ENCODE peak calls at places on chromosomes 12 and 14, in six cellular contexts. R, U, P, I, Z and W are unnamed samples.

GRCh38 chr14:68677901-68678300 is 115.0 kb downstream of the ZFP36L1 start:
- DNase-seq in R (no peak), U (no peak), P (no peak), I (no peak), Z (no peak), W (no peak)

GRCh38 chr14:75231320-75231719 is 47.3 kb upstream of the FOS start:
- DNase-seq in R (no peak), U (no peak), P (no peak), I (no peak), Z (no peak), W (no peak)

GRCh38 chr12:52370906-52371608 is 3.8 kb upstream of the KRT85 start:
- DNase-seq in R (no peak), U (no peak), P (no peak), I (no peak), Z (no peak), W (no peak)

GRCh38 chr12:59737725-59738463 is 142.1 kb downstream of the SLC16A7 start:
- DNase-seq in R (no peak), U (no peak), P (no peak), I (no peak), Z (no peak), W (no peak)

GRCh38 chr14:21526672-21527319 is 650 bp upstream of the SALL2 start:
- DNase-seq in R (no peak), U (no peak), P (no peak), I (no peak), Z (no peak), W (peak; percentile 28)

GRCh38 chr14:54762296-54762695 is 140.3 kb downstream of the GCH1 start:
- DNase-seq in R (no peak), U (no peak), P (no peak), I (no peak), Z (no peak), W (no peak)

GRCh38 chr12:122527478-122527944 is 462 bp downstream of the KNTC1 start:
- DNase-seq in R (no peak), U (no peak), P (no peak), I (peak; percentile 47), Z (no peak), W (no peak)

GRCh38 chr12:100201604-100202423 is 1.2 kb downstream of the ACTR6 start:
- DNase-seq in R (no peak), U (no peak), P (no peak), I (no peak), Z (no peak), W (no peak)

GRCh38 chr12:67647251-67647546 is 1.3 kb upstream of the DYRK2 start:
- DNase-seq in R (no peak), U (no peak), P (no peak), I (no peak), Z (no peak), W (peak; percentile 35)

GRCh38 chr14:101119830-101120571 is 216.5 kb upstream of the RTL1 start:
- DNase-seq in R (no peak), U (peak; percentile 22), P (no peak), I (no peak), Z (peak; percentile 38), W (no peak)

DNA sequence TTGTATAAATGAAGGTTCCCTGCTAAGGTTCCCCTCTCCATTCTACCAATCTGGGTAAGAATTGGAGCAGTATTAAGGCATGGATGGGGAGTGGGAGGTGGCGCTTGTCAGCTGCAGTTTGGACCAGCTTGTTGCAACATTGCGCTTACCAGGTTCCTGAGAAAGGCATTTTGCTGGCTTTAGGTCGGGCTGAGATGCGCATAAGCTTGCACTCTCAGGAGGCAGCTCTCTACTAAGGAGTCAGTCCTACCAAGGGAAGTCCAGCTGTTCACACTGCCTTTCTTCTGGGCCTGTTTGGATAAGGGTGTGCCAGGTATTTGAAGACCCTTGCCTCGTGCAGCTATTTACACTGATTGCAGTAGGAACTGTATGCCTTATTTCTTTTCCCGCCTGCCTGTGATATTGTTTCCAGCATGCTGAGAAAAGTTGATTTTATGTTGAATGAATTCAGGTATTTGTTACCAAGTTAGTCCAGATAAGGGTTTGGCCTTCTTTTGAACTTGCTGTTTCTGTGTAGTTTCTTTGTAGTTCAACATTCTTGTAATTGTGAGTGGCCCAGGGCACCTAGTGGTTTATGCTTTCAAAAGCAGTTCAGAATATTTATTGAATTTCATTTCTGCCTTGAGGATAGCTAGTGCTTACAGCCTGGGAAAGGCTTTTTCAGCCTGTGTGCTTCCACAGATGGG is 2.6 kb downstream of the MLEC start:
- DNase-seq in R (no peak), U (no peak), P (no peak), I (no peak), Z (no peak), W (no peak)
- TF ChIP-seq CTCF in R (no peak), U (no peak), P (no peak), I (no peak), Z (no peak), W (no peak)

DNA sequence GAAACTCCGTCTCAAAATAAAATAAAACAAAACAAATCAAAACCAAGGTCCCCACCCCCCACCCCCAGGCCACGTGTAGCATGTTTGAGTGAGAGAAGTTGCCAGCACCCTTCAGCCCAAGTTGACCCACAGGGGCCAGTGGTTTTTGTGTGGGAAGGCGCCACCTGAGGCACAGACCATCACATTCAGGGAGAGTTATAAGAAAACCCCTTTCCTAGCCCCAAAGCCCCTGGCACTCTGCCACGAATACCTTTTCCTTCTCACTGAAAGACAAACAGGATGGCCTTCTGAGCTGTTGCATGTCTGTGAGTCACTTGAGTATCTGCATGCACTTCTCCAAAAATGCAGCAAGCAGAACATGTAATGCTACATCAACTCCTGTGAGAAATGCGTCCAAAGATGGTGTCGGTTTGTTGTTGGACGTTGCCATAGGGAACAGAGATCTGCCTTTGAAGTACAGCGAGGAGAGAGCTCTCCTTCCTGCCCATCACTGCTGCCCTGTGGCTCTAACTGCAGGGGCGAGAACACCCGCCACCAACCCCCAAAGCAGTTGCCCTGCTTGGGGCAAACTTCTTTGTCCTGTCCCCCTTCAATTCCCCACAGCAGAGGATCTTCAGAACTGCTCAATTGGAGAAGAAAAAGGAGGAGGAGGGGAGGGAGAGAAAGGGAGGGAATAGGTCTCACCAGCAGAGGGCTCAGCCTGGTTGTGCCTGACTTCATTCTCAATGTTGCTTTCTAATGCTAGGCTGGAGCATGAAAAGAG is 2.7 kb upstream of the TRAF3 start:
- DNase-seq in R (no peak), U (peak; percentile 57), P (no peak), I (peak; percentile 65), Z (peak; percentile 67), W (peak; percentile 48)
- TF ChIP-seq CTCF in R (peak; percentile 75), U (peak; percentile 71), P (peak; percentile 22), I (peak; percentile 72), Z (peak; percentile 67), W (peak; percentile 38)

GRCh38 chr12:106901276-106901675 is 54.4 kb upstream of the TMEM263 start:
- DNase-seq in R (no peak), U (no peak), P (no peak), I (no peak), Z (no peak), W (no peak)

GRCh38 chr12:106903241-106903950 is 52.3 kb upstream of the TMEM263 start:
- DNase-seq in R (peak; percentile 88), U (peak; percentile 89), P (peak; percentile 92), I (peak; percentile 81), Z (peak; percentile 80), W (peak; percentile 82)

GRCh38 chr12:106898001-106898966 is 57.4 kb upstream of the TMEM263 start:
- DNase-seq in R (no peak), U (no peak), P (no peak), I (no peak), Z (no peak), W (no peak)

GRCh38 chr12:106902053-106902452 is 53.7 kb upstream of the TMEM263 start:
- DNase-seq in R (no peak), U (no peak), P (no peak), I (no peak), Z (no peak), W (no peak)

GRCh38 chr12:106900554-106900953 is 55.2 kb upstream of the TMEM263 start:
- DNase-seq in R (no peak), U (no peak), P (no peak), I (peak; percentile 14), Z (no peak), W (no peak)
- TF ChIP-seq CTCF in R (no peak), U (no peak), P (no peak), I (no peak), Z (no peak), W (no peak)

GRCh38 chr12:25959069-25959961 is 833 bp downstream of the RASSF8 start:
- DNase-seq in R (peak; percentile 64), U (peak; percentile 27), P (peak; percentile 80), I (peak; percentile 77), Z (no peak), W (peak; percentile 43)
- TF ChIP-seq CTCF in R (no peak), U (no peak), P (no peak), I (peak; percentile 26), Z (no peak), W (no peak)

GRCh38 chr12:96063046-96063445 is 27.7 kb upstream of the LTA4H start:
- DNase-seq in R (no peak), U (no peak), P (no peak), I (peak; percentile 40), Z (no peak), W (no peak)
- TF ChIP-seq CTCF in R (no peak), U (no peak), P (no peak), I (peak; percentile 47), Z (no peak), W (no peak)

GRCh38 chr12:121452356-121453021 is 52.6 kb downstream of the RNF34 start:
- DNase-seq in R (peak; percentile 68), U (no peak), P (no peak), I (no peak), Z (no peak), W (no peak)

GRCh38 chr12:121451931-121452330 is 52.0 kb downstream of the RNF34 start:
- DNase-seq in R (no peak), U (no peak), P (no peak), I (no peak), Z (no peak), W (no peak)

GRCh38 chr12:121453022-121453360 is 53.1 kb downstream of the RNF34 start:
- DNase-seq in R (no peak), U (no peak), P (no peak), I (no peak), Z (no peak), W (no peak)

GRCh38 chr12:121454921-121455320 is 55.0 kb downstream of the RNF34 start:
- DNase-seq in R (no peak), U (no peak), P (no peak), I (no peak), Z (no peak), W (no peak)

DNA sequence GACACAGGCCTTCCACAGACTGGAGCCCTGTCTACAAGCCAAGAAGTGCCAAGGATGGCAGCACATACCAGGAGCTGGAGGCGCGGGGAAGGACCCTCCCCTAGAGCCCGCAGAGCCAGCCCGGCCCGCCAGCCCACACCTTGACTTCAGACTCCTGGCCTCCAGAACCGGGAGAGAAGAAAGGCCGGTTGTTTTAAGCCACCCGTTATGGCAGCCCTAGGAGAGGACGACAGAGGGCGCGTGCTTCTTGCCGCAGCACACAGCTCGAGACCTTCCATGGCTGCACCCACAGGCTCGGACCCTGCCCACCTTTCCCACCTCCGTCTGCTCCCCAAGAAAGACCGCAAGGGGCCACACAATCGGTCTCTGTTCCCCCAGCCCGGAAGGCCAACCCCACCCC is 53.7 kb downstream of the RNF34 start:
- DNase-seq in R (no peak), U (no peak), P (no peak), I (no peak), Z (no peak), W (no peak)
- TF ChIP-seq CTCF in R (no peak), U (no peak), P (no peak), I (no peak), Z (no peak), W (no peak)